ENCODE peak calls at places on chromosome 22, in eight cellular contexts. E, Q, D, Y, P, N, C and H are unnamed samples.

GRCh38 chr22:32018056-32018455 is 25.0 kb upstream of the SLC5A1 start:
- DNase-seq in E (no peak), Q (no peak), D (no peak), Y (no peak), P (no peak), N (no peak), C (no peak), H (no peak)

GRCh38 chr22:39360674-39361413 is 11.1 kb downstream of the SYNGR1 start:
- DNase-seq in E (peak), Q (no peak), D (peak), Y (no peak), P (no peak), N (no peak), C (no peak), H (no peak)

GRCh38 chr22:25160120-25160996 is 39.3 kb upstream of the CRYBB3 start:
- DNase-seq in E (no peak), Q (no peak), D (no peak), Y (no peak), P (no peak), N (no peak), C (no peak), H (no peak)

GRCh38 chr22:22916952-22917290 is 29.3 kb downstream of the IGLL5 start:
- DNase-seq in E (no peak), Q (no peak), D (no peak), Y (no peak), P (no peak), N (no peak), C (no peak), H (no peak)

GRCh38 chr22:36384766-36385400 is 2.9 kb downstream of the MYH9 start:
- DNase-seq in E (no peak), Q (peak), D (peak), Y (no peak), P (peak), N (no peak), C (peak), H (no peak)

GRCh38 chr22:43883012-43883661 is 8.7 kb downstream of the PNPLA5 start:
- DNase-seq in E (peak), Q (peak), D (peak), Y (peak), P (no peak), N (no peak), C (peak), H (no peak)

GRCh38 chr22:41966607-41967240 is 2.5 kb upstream of the SEPTIN3 start:
- DNase-seq in E (no peak), Q (peak), D (peak), Y (peak), P (no peak), N (peak), C (peak), H (no peak)

GRCh38 chr22:23527971-23528740 is 51.9 kb downstream of the IGLL1 start:
- DNase-seq in E (no peak), Q (no peak), D (no peak), Y (no peak), P (no peak), N (no peak), C (no peak), H (no peak)

GRCh38 chr22:23278883-23279675 is 98.8 kb downstream of the BCR start:
- DNase-seq in E (no peak), Q (no peak), D (no peak), Y (no peak), P (no peak), N (no peak), C (peak), H (peak)

GRCh38 chr22:19998232-19998951 is 18.2 kb downstream of the ARVCF start:
- DNase-seq in E (no peak), Q (no peak), D (no peak), Y (no peak), P (no peak), N (no peak), C (no peak), H (no peak)

GRCh38 chr22:43592470-43592869 is 180.7 kb downstream of the MPPED1 start:
- DNase-seq in E (no peak), Q (no peak), D (no peak), Y (no peak), P (no peak), N (no peak), C (no peak), H (no peak)

GRCh38 chr22:36946436-36947158 is 33.2 kb downstream of the CSF2RB start:
- DNase-seq in E (no peak), Q (no peak), D (no peak), Y (no peak), P (no peak), N (no peak), C (no peak), H (no peak)

GRCh38 chr22:28955817-28956216 is 72.4 kb downstream of the ZNRF3 start:
- DNase-seq in E (no peak), Q (no peak), D (no peak), Y (no peak), P (peak), N (no peak), C (peak), H (no peak)

GRCh38 chr22:39300198-39300830 is 19.1 kb downstream of the RPL3 start:
- DNase-seq in E (no peak), Q (no peak), D (no peak), Y (no peak), P (no peak), N (no peak), C (no peak), H (no peak)

GRCh38 chr22:41891407-41891806 is 23.5 kb downstream of the SHISA8 start:
- DNase-seq in E (no peak), Q (no peak), D (no peak), Y (no peak), P (no peak), N (no peak), C (no peak), H (no peak)

GRCh38 chr22:46007848-46008261 is 30.9 kb upstream of the WNT7B start:
- DNase-seq in E (no peak), Q (peak), D (peak), Y (peak), P (no peak), N (no peak), C (no peak), H (peak)

GRCh38 chr22:36486619-36487384 is 5.4 kb upstream of the TXN2 start:
- DNase-seq in E (no peak), Q (peak), D (peak), Y (peak), P (peak), N (no peak), C (peak), H (no peak)

GRCh38 chr22:37196539-37197450 is 8.7 kb upstream of the C1QTNF6 start:
- DNase-seq in E (no peak), Q (peak), D (peak), Y (peak), P (no peak), N (peak), C (no peak), H (no peak)

GRCh38 chr22:29702931-29703594 is 16.7 kb upstream of the CABP7 start:
- DNase-seq in E (no peak), Q (no peak), D (no peak), Y (no peak), P (no peak), N (no peak), C (no peak), H (no peak)

GRCh38 chr22:38228873-38229740 is 27.3 kb downstream of the MAFF start:
- DNase-seq in E (no peak), Q (peak), D (peak), Y (peak), P (no peak), N (no peak), C (no peak), H (no peak)

GRCh38 chr22:49992921-49993648 is 19.5 kb downstream of the IL17REL start:
- DNase-seq in E (no peak), Q (peak), D (peak), Y (peak), P (peak), N (no peak), C (peak), H (peak)

GRCh38 chr22:50252081-50253045 is 1.3 kb upstream of the HDAC10 start:
- DNase-seq in E (no peak), Q (peak), D (peak), Y (no peak), P (peak), N (no peak), C (peak), H (peak)

GRCh38 chr22:31097941-31098632 is 9.3 kb downstream of the SELENOM start:
- DNase-seq in E (no peak), Q (no peak), D (no peak), Y (no peak), P (no peak), N (no peak), C (no peak), H (peak)

GRCh38 chr22:40610329-40610850 is 26.1 kb downstream of the MRTFA start:
- DNase-seq in E (no peak), Q (no peak), D (no peak), Y (no peak), P (no peak), N (no peak), C (no peak), H (no peak)

GRCh38 chr22:24588756-24589481 is 4.0 kb downstream of the LRRC75B start:
- DNase-seq in E (no peak), Q (no peak), D (no peak), Y (no peak), P (no peak), N (no peak), C (no peak), H (no peak)

GRCh38 chr22:31100762-31101525 is 6.4 kb downstream of the SELENOM start:
- DNase-seq in E (no peak), Q (no peak), D (no peak), Y (no peak), P (no peak), N (no peak), C (no peak), H (no peak)

GRCh38 chr22:37079668-37080171 is 28.2 kb downstream of the KCTD17 start:
- DNase-seq in E (no peak), Q (peak), D (no peak), Y (peak), P (peak), N (no peak), C (peak), H (no peak)

GRCh38 chr22:45413368-45414211 is at the start of the genes RIBC2 and SMC1B:
- DNase-seq in E (peak), Q (peak), D (peak), Y (peak), P (peak), N (peak), C (peak), H (peak)

GRCh38 chr22:17319541-17319940 is 49.7 kb upstream of the CECR2 start:
- DNase-seq in E (no peak), Q (no peak), D (no peak), Y (no peak), P (no peak), N (no peak), C (no peak), H (no peak)

GRCh38 chr22:42915980-42916765 is 59.1 kb upstream of the ARFGAP3 start:
- DNase-seq in E (peak), Q (no peak), D (no peak), Y (no peak), P (no peak), N (no peak), C (no peak), H (no peak)

GRCh38 chr22:45602824-45603301 is 68.8 kb upstream of the ATXN10 start:
- DNase-seq in E (peak), Q (peak), D (peak), Y (peak), P (no peak), N (no peak), C (peak), H (no peak)

GRCh38 chr22:41261541-41262249 is 21.0 kb upstream of the CHADL start:
- DNase-seq in E (no peak), Q (no peak), D (no peak), Y (no peak), P (no peak), N (no peak), C (no peak), H (no peak)

GRCh38 chr22:43168416-43169309 is 17.3 kb downstream of the TSPO start:
- DNase-seq in E (no peak), Q (peak), D (peak), Y (peak), P (no peak), N (no peak), C (no peak), H (no peak)

GRCh38 chr22:30306629-30307016 is 17.3 kb upstream of the CASTOR1 start:
- DNase-seq in E (no peak), Q (no peak), D (no peak), Y (no peak), P (no peak), N (no peak), C (no peak), H (no peak)